ENCODE peak calls at places on chromosomes 7 and 10, in nine cellular contexts. Z is activated CD4-positive, alpha-beta T cell treated with anti-CD3 and anti-CD28 coated beads, Interleukin-2, amount 50 U/mL, for 1 hour; E is ACHN; V is NCI-H1092; L is stimulated activated CD4-positive, alpha-beta T cell treated with anti-CD3 and anti-CD28 coated beads, Interleukin-4, amount 100 ng/mL, for 48 hours; U is AG04450; J is lower leg skin; S is SHP77 treated with DMSO at 0.1 percent for 48 hours; K is LoVo. T is an unnamed sample.

GRCh38 chr10:105468769-105469168 is 827.7 kb downstream of the SORCS3 start:
- DNase-seq in Z (no peak), E (no peak), V (no peak), L (no peak), U (no peak), J (no peak), S (no peak), K (no peak), T (no peak)

GRCh38 chr7:84479059-84479458 is 284.5 kb upstream of the SEMA3A start:
- DNase-seq in Z (no peak), E (no peak), V (no peak), L (no peak), U (no peak), J (no peak), S (no peak), K (no peak), T (no peak)

GRCh38 chr10:43253461-43254198 is 13.2 kb downstream of the RASGEF1A start:
- DNase-seq in Z (no peak), E (no peak), V (no peak), L (no peak), U (no peak), J (no peak), S (no peak), K (no peak), T (no peak)

GRCh38 chr7:159144756-159145543 is at the start of gene VIPR2:
- DNase-seq in Z (no peak), E (no peak), V (no peak), L (peak; percentile 3), U (no peak), J (no peak), S (no peak), K (no peak), T (no peak)

GRCh38 chr10:6386346-6386745 is 183.6 kb downstream of the PFKFB3 start:
- DNase-seq in Z (no peak), E (no peak), V (no peak), L (no peak), U (no peak), J (no peak), S (no peak), K (no peak), T (no peak)

GRCh38 chr10:74176380-74177139 is 25.5 kb downstream of the ADK start:
- DNase-seq in Z (peak; percentile 97), E (peak; percentile 97), V (peak; percentile 91), L (peak; percentile 92), U (peak; percentile 71), J (peak; percentile 95), S (peak; percentile 54), K (peak; percentile 97), T (peak; percentile 90)

GRCh38 chr7:101927389-101928306 is 110.2 kb downstream of the CUX1 start:
- DNase-seq in Z (no peak), E (no peak), V (no peak), L (no peak), U (no peak), J (no peak), S (no peak), K (no peak), T (no peak)

GRCh38 chr10:31975157-31975765 is 46.6 kb upstream of the ARHGAP12 start:
- DNase-seq in Z (no peak), E (no peak), V (no peak), L (no peak), U (no peak), J (no peak), S (no peak), K (no peak), T (no peak)

GRCh38 chr7:131066635-131067034 is 261.0 kb upstream of the MKLN1 start:
- DNase-seq in Z (no peak), E (peak; percentile 24), V (no peak), L (no peak), U (peak; percentile 21), J (no peak), S (no peak), K (no peak), T (no peak)

GRCh38 chr7:767580-767940 is 40.5 kb upstream of the PRKAR1B start:
- DNase-seq in Z (no peak), E (peak; percentile 96), V (peak; percentile 97), L (no peak), U (no peak), J (no peak), S (no peak), K (no peak), T (no peak)

GRCh38 chr10:34994565-34995142 is 95.5 kb downstream of the CUL2 start:
- DNase-seq in Z (peak; percentile 30), E (peak; percentile 79), V (peak; percentile 61), L (peak; percentile 15), U (peak; percentile 37), J (no peak), S (peak; percentile 50), K (peak; percentile 74), T (no peak)

GRCh38 chr10:23694446-23694920 is 255.6 kb downstream of the OTUD1 start:
- DNase-seq in Z (no peak), E (no peak), V (no peak), L (no peak), U (no peak), J (no peak), S (no peak), K (no peak), T (no peak)

GRCh38 chr10:52951819-52952218 is 179.2 kb upstream of the MBL2 start:
- DNase-seq in Z (no peak), E (peak; percentile 58), V (no peak), L (peak; percentile 1), U (peak; percentile 2), J (no peak), S (no peak), K (no peak), T (no peak)

GRCh38 chr7:922334-923107 is 32.0 kb downstream of the ADAP1 start:
- DNase-seq in Z (peak; percentile 42), E (no peak), V (no peak), L (no peak), U (no peak), J (no peak), S (no peak), K (no peak), T (no peak)

GRCh38 chr10:124746992-124747391 is 2.8 kb upstream of the FAM53B start:
- DNase-seq in Z (no peak), E (no peak), V (no peak), L (no peak), U (no peak), J (no peak), S (no peak), K (peak; percentile 53), T (no peak)

GRCh38 chr7:1846331-1847065 is 176.4 kb downstream of the ELFN1 start:
- DNase-seq in Z (no peak), E (no peak), V (no peak), L (no peak), U (no peak), J (no peak), S (no peak), K (no peak), T (no peak)

GRCh38 chr7:128912281-128912680 is 1.8 kb upstream of the KCP start:
- DNase-seq in Z (no peak), E (no peak), V (no peak), L (no peak), U (no peak), J (no peak), S (no peak), K (no peak), T (no peak)

GRCh38 chr10:69088801-69089501 is 1.0 kb downstream of the SRGN start:
- DNase-seq in Z (no peak), E (no peak), V (no peak), L (no peak), U (no peak), J (no peak), S (no peak), K (no peak), T (no peak)

GRCh38 chr10:99396471-99396870 is 34.0 kb downstream of the GOT1 start:
- DNase-seq in Z (no peak), E (peak; percentile 24), V (no peak), L (no peak), U (peak; percentile 42), J (no peak), S (no peak), K (no peak), T (no peak)

GRCh38 chr10:784759-785538 is 95.5 kb upstream of the DIP2C start:
- DNase-seq in Z (peak; percentile 9), E (peak; percentile 53), V (no peak), L (peak; percentile 70), U (peak; percentile 42), J (peak; percentile 30), S (peak; percentile 50), K (peak; percentile 39), T (no peak)

GRCh38 chr7:17520941-17521340 is 222.5 kb downstream of the AHR start:
- DNase-seq in Z (no peak), E (peak; percentile 17), V (no peak), L (no peak), U (no peak), J (no peak), S (no peak), K (no peak), T (no peak)

GRCh38 chr10:71451754-71452153 is 55.0 kb downstream of the CDH23 start:
- DNase-seq in Z (no peak), E (no peak), V (no peak), L (no peak), U (no peak), J (no peak), S (no peak), K (no peak), T (no peak)

GRCh38 chr7:129650056-129650758 is 38.7 kb downstream of the NRF1 start:
- DNase-seq in Z (no peak), E (no peak), V (no peak), L (no peak), U (no peak), J (no peak), S (no peak), K (no peak), T (no peak)

GRCh38 chr7:12327922-12328321 is 75.7 kb downstream of the VWDE start:
- DNase-seq in Z (no peak), E (no peak), V (no peak), L (no peak), U (no peak), J (no peak), S (no peak), K (no peak), T (no peak)

GRCh38 chr10:4474829-4475228 is 351.2 kb upstream of the AKR1E2 start:
- DNase-seq in Z (no peak), E (no peak), V (no peak), L (no peak), U (no peak), J (no peak), S (no peak), K (no peak), T (no peak)

GRCh38 chr7:38748056-38748610 is 117.0 kb upstream of the AMPH start:
- DNase-seq in Z (no peak), E (peak; percentile 55), V (peak; percentile 43), L (no peak), U (no peak), J (no peak), S (peak; percentile 2), K (no peak), T (no peak)

GRCh38 chr10:88949912-88950664 is 2.5 kb downstream of the ACTA2 start:
- DNase-seq in Z (no peak), E (no peak), V (no peak), L (no peak), U (no peak), J (no peak), S (no peak), K (no peak), T (no peak)

T was measured in esophagus squamous epithelium.